ENCODE peak calls at places on chromosomes 7 and 10, in five cellular contexts. P is heart left ventricle, Q is HFFc6, N is endothelial cell, T is RWPE1. V is an unnamed sample.

GRCh38 chr7:147519062-147519461 is 1071.5 kb upstream of the C7orf33 start:
- DNase-seq in P (no peak), Q (no peak), N (no peak), T (no peak), V (no peak)

GRCh38 chr10:123017421-123018165 is 8.8 kb downstream of the ACADSB start:
- DNase-seq in P (no peak), Q (no peak), N (no peak), T (no peak), V (peak; percentile 44)

GRCh38 chr10:13827418-13827817 is 240.7 kb downstream of the PRPF18 start:
- DNase-seq in P (no peak), Q (no peak), N (no peak), T (no peak), V (no peak)

GRCh38 chr7:139094596-139094995 is 14.9 kb downstream of the ZC3HAV1 start:
- DNase-seq in P (no peak), Q (no peak), N (no peak), T (no peak), V (no peak)

GRCh38 chr10:72044417-72045041 is 43.8 kb downstream of the SPOCK2 start:
- DNase-seq in P (no peak), Q (no peak), N (peak; percentile 22), T (peak; percentile 52), V (peak; percentile 15)

GRCh38 chr10:113844091-113844490 is 9.8 kb downstream of the DCLRE1A start:
- DNase-seq in P (no peak), Q (no peak), N (no peak), T (no peak), V (peak; percentile 88)

GRCh38 chr7:76231071-76231470 is 29.4 kb downstream of the SRRM3 start:
- DNase-seq in P (no peak), Q (no peak), N (no peak), T (no peak), V (no peak)

GRCh38 chr7:26930845-26931244 is 66.5 kb upstream of the SKAP2 start:
- DNase-seq in P (no peak), Q (no peak), N (no peak), T (no peak), V (no peak)

GRCh38 chr10:61965694-61966284 is 64.3 kb downstream of the ARID5B start:
- DNase-seq in P (no peak), Q (no peak), N (no peak), T (no peak), V (no peak)

GRCh38 chr7:42407828-42408227 is 170.8 kb upstream of the GLI3 start:
- DNase-seq in P (no peak), Q (no peak), N (no peak), T (no peak), V (peak; percentile 39)

GRCh38 chr10:132627736-132628512 is 90.3 kb downstream of the INPP5A start:
- DNase-seq in P (peak; percentile 68), Q (peak; percentile 16), N (no peak), T (no peak), V (no peak)

GRCh38 chr7:23200331-23200730 is 18.5 kb downstream of the NUP42 start:
- DNase-seq in P (no peak), Q (no peak), N (no peak), T (no peak), V (no peak)

GRCh38 chr10:60224129-60224705 is 165.5 kb downstream of the ANK3 start:
- DNase-seq in P (no peak), Q (no peak), N (no peak), T (no peak), V (no peak)

GRCh38 chr7:113292105-113292504 is 173.8 kb upstream of the SMIM30 start:
- DNase-seq in P (no peak), Q (no peak), N (no peak), T (no peak), V (no peak)

GRCh38 chr7:44072364-44073231 is 7.2 kb upstream of the PGAM2 start:
- DNase-seq in P (peak; percentile 89), Q (peak; percentile 93), N (peak; percentile 63), T (peak; percentile 91), V (peak; percentile 86)

GRCh38 chr10:47261121-47261520 is 38.9 kb upstream of the GDF10 start:
- DNase-seq in P (no peak), Q (no peak), N (no peak), T (no peak), V (no peak)

GRCh38 chr10:79093658-79094411 is 25.1 kb downstream of the ZMIZ1 start:
- DNase-seq in P (no peak), Q (no peak), N (no peak), T (no peak), V (no peak)

GRCh38 chr7:106768324-106768751 is 96.7 kb upstream of the PIK3CG start:
- DNase-seq in P (no peak), Q (peak; percentile 34), N (no peak), T (no peak), V (no peak)

GRCh38 chr7:108104324-108104723 is 25.8 kb downstream of the LAMB4 start:
- DNase-seq in P (no peak), Q (no peak), N (no peak), T (no peak), V (no peak)

GRCh38 chr7:108108131-108108530 is 22.0 kb downstream of the LAMB4 start:
- DNase-seq in P (no peak), Q (no peak), N (no peak), T (no peak), V (no peak)

GRCh38 chr7:108112683-108113082 is 17.5 kb downstream of the LAMB4 start:
- DNase-seq in P (no peak), Q (no peak), N (no peak), T (no peak), V (no peak)

GRCh38 chr7:108114117-108114841 is 15.9 kb downstream of the LAMB4 start:
- DNase-seq in P (no peak), Q (no peak), N (peak; percentile 25), T (no peak), V (peak; percentile 43)

GRCh38 chr7:108109216-108109908 is 20.8 kb downstream of the LAMB4 start:
- DNase-seq in P (no peak), Q (no peak), N (no peak), T (peak; percentile 11), V (peak; percentile 46)
- TF ChIP-seq CTCF in P (peak; percentile 26), Q (peak; percentile 68), N (no peak), T (peak; percentile 51), V (peak; percentile 49)

GRCh38 chr10:32795598-32796183 is 162.3 kb downstream of the ITGB1 start:
- DNase-seq in P (no peak), Q (peak; percentile 5), N (no peak), T (peak; percentile 15), V (peak; percentile 37)
- TF ChIP-seq CTCF in P (peak; percentile 72), Q (peak; percentile 83), N (peak; percentile 66), T (peak; percentile 77), V (peak; percentile 52)

DNA sequence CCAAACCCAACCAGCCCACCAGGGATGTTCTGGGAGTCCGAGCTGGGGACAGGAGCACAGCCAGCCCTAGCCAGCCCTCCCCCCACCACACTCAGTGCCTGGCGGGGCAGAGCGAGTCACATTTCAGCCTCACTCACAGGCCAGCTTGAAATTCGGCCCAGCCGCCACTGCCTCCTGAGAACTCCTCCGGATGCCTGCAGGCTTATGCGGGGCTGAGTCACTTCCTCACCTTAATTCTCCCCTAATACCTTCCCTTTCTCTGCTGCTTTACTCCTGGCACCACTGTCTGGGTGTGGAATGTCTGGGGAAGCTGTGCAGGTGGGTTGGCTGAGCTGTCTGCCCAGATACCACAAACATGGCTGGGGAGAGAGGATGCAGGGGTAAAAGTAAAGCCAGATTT is 22.6 kb upstream of the DLG5 start:
- DNase-seq in P (no peak), Q (peak; percentile 51), N (peak; percentile 37), T (peak; percentile 96), V (peak; percentile 97)
- TF ChIP-seq CTCF in P (no peak), Q (no peak), N (no peak), T (no peak), V (no peak)

DNA sequence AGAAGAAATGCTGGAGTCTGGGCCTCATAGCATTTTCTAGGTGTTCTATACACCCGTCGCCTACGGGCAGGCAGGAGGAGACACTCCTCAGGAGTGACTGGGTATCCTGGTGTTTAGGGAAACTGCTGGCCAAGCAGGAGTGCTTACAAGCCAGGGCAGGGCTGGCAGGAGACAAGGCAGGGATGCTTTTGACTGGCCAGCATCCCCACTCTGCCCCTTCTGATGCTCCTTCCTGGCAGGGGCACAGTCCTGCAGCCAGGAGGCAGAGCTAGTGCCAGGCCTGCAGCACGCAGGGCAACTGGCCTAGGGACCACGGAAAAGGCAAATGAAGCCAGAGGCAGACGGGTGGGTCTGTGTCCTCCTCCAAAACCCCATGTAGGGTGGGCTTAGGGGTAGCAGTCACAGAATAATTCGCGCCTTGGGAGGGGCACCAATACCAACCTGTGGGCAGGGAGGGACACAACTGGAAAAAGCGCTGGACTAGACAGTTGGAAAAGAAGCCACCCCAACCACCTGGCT is 4.9 kb downstream of the IMPDH1 start:
- DNase-seq in P (no peak), Q (peak; percentile 22), N (no peak), T (no peak), V (peak; percentile 37)
- TF ChIP-seq CTCF in P (peak; percentile 8), Q (peak; percentile 55), N (no peak), T (peak; percentile 33), V (peak; percentile 44)

GRCh38 chr7:7970113-7970619 is 1.6 kb downstream of the GLCCI1 start:
- DNase-seq in P (no peak), Q (no peak), N (no peak), T (no peak), V (no peak)

GRCh38 chr7:7968544-7969305 is at the start of gene GLCCI1:
- DNase-seq in P (peak; percentile 98), Q (peak; percentile 97), N (peak; percentile 94), T (peak; percentile 99), V (peak; percentile 91)

GRCh38 chr7:7967909-7968543 is 570 bp upstream of the GLCCI1 start:
- DNase-seq in P (no peak), Q (no peak), N (no peak), T (no peak), V (no peak)

GRCh38 chr7:7970620-7971307 is 2.2 kb downstream of the GLCCI1 start:
- DNase-seq in P (no peak), Q (peak; percentile 41), N (no peak), T (no peak), V (peak; percentile 21)

DNA sequence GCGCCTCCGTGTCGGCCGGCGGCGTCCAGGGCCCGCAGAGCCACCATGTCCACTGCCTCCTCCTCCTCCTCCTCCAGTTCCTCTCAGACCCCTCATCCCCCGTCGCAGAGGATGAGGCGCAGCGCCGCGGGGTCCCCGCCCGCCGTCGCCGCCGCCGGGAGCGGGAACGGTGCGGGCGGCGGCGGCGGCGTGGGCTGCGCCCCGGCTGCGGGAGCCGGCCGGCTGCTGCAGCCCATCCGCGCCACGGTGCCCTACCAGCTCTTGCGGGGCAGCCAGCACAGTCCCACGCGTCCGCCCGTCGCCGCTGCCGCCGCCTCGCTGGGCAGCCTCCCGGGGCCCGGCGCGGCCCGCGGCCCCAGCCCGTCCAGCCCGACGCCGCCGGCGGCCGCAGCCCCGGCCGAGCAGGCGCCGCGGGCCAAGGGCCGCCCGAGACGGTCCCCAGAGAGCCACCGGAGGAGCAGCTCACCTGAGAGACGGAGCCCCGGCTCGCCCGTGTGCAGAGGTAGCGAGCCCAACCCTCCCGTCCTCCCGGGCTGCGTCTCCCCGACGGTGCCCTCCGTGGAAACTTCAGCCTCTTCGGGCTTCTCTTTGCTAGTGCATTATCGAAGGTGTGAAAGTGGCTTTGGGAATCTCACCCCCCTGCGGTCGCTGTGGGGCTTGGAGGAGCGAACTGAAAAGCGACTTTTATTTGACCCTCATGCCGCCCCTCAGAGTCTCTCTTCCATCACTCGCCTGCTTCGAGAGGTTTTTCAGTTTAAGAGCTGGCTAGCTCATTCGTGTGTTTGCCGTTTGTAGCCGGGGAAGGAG is 913 bp downstream of the GLCCI1 start:
- DNase-seq in P (peak; percentile 70), Q (peak; percentile 28), N (peak; percentile 29), T (peak; percentile 32), V (peak; percentile 22)
- TF ChIP-seq CTCF in P (peak; percentile 10), Q (no peak), N (no peak), T (no peak), V (peak; percentile 9)